ENCODE peak calls at places on chromosomes 3 and 15, in five cellular contexts. One of them, this sample, is unnamed.

GRCh38 chr15:79067434-79067833 is 23.1 kb downstream of the RASGRF1 start:
- DNase-seq in cardiac fibroblast: no peak
- DNase-seq in NCI-H1105 treated with DMSO at 0.1 percent for 48 hours: no peak
- DNase-seq in T-helper 17 cell: no peak
- DNase-seq in astrocyte of the spinal cord: no peak
- DNase-seq in this sample: peak; percentile 57

GRCh38 chr15:89649013-89649625 is 6.1 kb downstream of the KIF7 start:
- DNase-seq in T-helper 17 cell: no peak
- DNase-seq in astrocyte of the spinal cord: no peak
- DNase-seq in cardiac fibroblast: no peak
- DNase-seq in NCI-H1105 treated with DMSO at 0.1 percent for 48 hours: no peak
- DNase-seq in this sample: no peak

GRCh38 chr15:69513450-69513849 is 60.8 kb downstream of the RPLP1 start:
- DNase-seq in astrocyte of the spinal cord: no peak
- DNase-seq in cardiac fibroblast: no peak
- DNase-seq in T-helper 17 cell: no peak
- DNase-seq in NCI-H1105 treated with DMSO at 0.1 percent for 48 hours: no peak
- DNase-seq in this sample: no peak

GRCh38 chr15:64146885-64147681 is 4.4 kb upstream of the SNX22 start:
- DNase-seq in cardiac fibroblast: peak; percentile 46
- DNase-seq in astrocyte of the spinal cord: peak; percentile 42
- DNase-seq in T-helper 17 cell: no peak
- DNase-seq in NCI-H1105 treated with DMSO at 0.1 percent for 48 hours: no peak
- DNase-seq in this sample: no peak

GRCh38 chr3:122893282-122893681 is 98.4 kb downstream of the SLC49A4 start:
- DNase-seq in T-helper 17 cell: no peak
- DNase-seq in cardiac fibroblast: no peak
- DNase-seq in astrocyte of the spinal cord: no peak
- DNase-seq in NCI-H1105 treated with DMSO at 0.1 percent for 48 hours: no peak
- DNase-seq in this sample: no peak

GRCh38 chr15:98951493-98952320 is 55.9 kb downstream of the PGPEP1L start:
- DNase-seq in T-helper 17 cell: no peak
- DNase-seq in astrocyte of the spinal cord: no peak
- DNase-seq in NCI-H1105 treated with DMSO at 0.1 percent for 48 hours: no peak
- DNase-seq in cardiac fibroblast: no peak
- DNase-seq in this sample: no peak

GRCh38 chr15:86773766-86774165 is 694.1 kb downstream of the AGBL1 start:
- DNase-seq in NCI-H1105 treated with DMSO at 0.1 percent for 48 hours: peak; percentile 86
- DNase-seq in astrocyte of the spinal cord: no peak
- DNase-seq in cardiac fibroblast: no peak
- DNase-seq in T-helper 17 cell: no peak
- DNase-seq in this sample: no peak

GRCh38 chr3:35648347-35648746 is 9.0 kb downstream of the ARPP21 start:
- DNase-seq in NCI-H1105 treated with DMSO at 0.1 percent for 48 hours: no peak
- DNase-seq in cardiac fibroblast: peak; percentile 33
- DNase-seq in T-helper 17 cell: no peak
- DNase-seq in astrocyte of the spinal cord: peak; percentile 71
- DNase-seq in this sample: no peak

GRCh38 chr15:66078196-66078928 is 175.2 kb downstream of the MEGF11 start:
- DNase-seq in T-helper 17 cell: no peak
- DNase-seq in NCI-H1105 treated with DMSO at 0.1 percent for 48 hours: no peak
- DNase-seq in cardiac fibroblast: no peak
- DNase-seq in astrocyte of the spinal cord: no peak
- DNase-seq in this sample: no peak

GRCh38 chr3:42014949-42015533 is 53.1 kb upstream of the ULK4 start:
- DNase-seq in astrocyte of the spinal cord: peak; percentile 5
- DNase-seq in T-helper 17 cell: no peak
- DNase-seq in cardiac fibroblast: peak; percentile 65
- DNase-seq in NCI-H1105 treated with DMSO at 0.1 percent for 48 hours: no peak
- DNase-seq in this sample: peak; percentile 52

GRCh38 chr3:142500211-142500610 is 52.4 kb upstream of the XRN1 start:
- DNase-seq in NCI-H1105 treated with DMSO at 0.1 percent for 48 hours: no peak
- DNase-seq in T-helper 17 cell: no peak
- DNase-seq in astrocyte of the spinal cord: no peak
- DNase-seq in cardiac fibroblast: no peak
- DNase-seq in this sample: no peak

GRCh38 chr3:127092776-127093175 is 100.2 kb upstream of the PRR23E start:
- DNase-seq in astrocyte of the spinal cord: no peak
- DNase-seq in NCI-H1105 treated with DMSO at 0.1 percent for 48 hours: no peak
- DNase-seq in cardiac fibroblast: no peak
- DNase-seq in T-helper 17 cell: no peak
- DNase-seq in this sample: no peak

GRCh38 chr3:13268961-13269391 is 151.1 kb downstream of the NUP210 start:
- DNase-seq in astrocyte of the spinal cord: no peak
- DNase-seq in T-helper 17 cell: no peak
- DNase-seq in cardiac fibroblast: no peak
- DNase-seq in NCI-H1105 treated with DMSO at 0.1 percent for 48 hours: no peak
- DNase-seq in this sample: no peak

GRCh38 chr15:100114100-100114499 is 227.7 kb downstream of the ADAMTS17 start:
- DNase-seq in NCI-H1105 treated with DMSO at 0.1 percent for 48 hours: no peak
- DNase-seq in astrocyte of the spinal cord: peak; percentile 95
- DNase-seq in cardiac fibroblast: peak; percentile 97
- DNase-seq in T-helper 17 cell: no peak
- DNase-seq in this sample: peak; percentile 87

This sample was measured in fibroblast of villous mesenchyme.